ENCODE peak calls at places on chromosomes 12 and 14, in ten cellular contexts. Y, W, E, S, I, X, F, T, D and G are unnamed samples.

GRCh38 chr14:56821807-56822615 is 11.7 kb upstream of the OTX2 start:
- DNase-seq in I (no peak), W (no peak), S (no peak), X (no peak), F (no peak), Y (no peak), T (no peak), E (no peak), D (no peak), G (no peak)

GRCh38 chr14:103372017-103372416 is 13.2 kb upstream of the MARK3 start:
- DNase-seq in W (no peak), D (no peak), T (no peak), F (no peak), S (no peak), Y (no peak), E (no peak), X (no peak), I (no peak), G (no peak)

GRCh38 chr12:26666286-26666685 is 166.7 kb downstream of the ITPR2 start:
- DNase-seq in D (no peak), W (no peak), X (no peak), S (no peak), Y (no peak), T (no peak), E (peak; percentile 55), I (no peak), F (no peak), G (no peak)

GRCh38 chr12:54197037-54197909 is 8.5 kb upstream of the SMUG1 start:
- DNase-seq in D (no peak), W (no peak), Y (no peak), S (peak; percentile 31), E (peak; percentile 22), F (no peak), I (peak; percentile 44), T (peak; percentile 49), X (no peak), G (peak; percentile 40)

GRCh38 chr14:60721331-60722162 is 2.6 kb downstream of the SIX4 start:
- DNase-seq in D (peak; percentile 47), X (peak; percentile 6), Y (peak; percentile 80), W (peak; percentile 80), S (peak; percentile 64), E (peak; percentile 84), I (peak; percentile 59), F (peak; percentile 61), T (peak; percentile 71), G (peak; percentile 71)

GRCh38 chr12:92624236-92624635 is 78.6 kb upstream of the PLEKHG7 start:
- DNase-seq in E (peak; percentile 77), W (peak; percentile 52), Y (peak; percentile 51), I (peak; percentile 69), S (peak; percentile 81), F (no peak), T (no peak), D (peak; percentile 66), X (no peak), G (peak; percentile 81)

GRCh38 chr14:42664185-42664584 is 1057.5 kb downstream of the LRFN5 start:
- DNase-seq in X (no peak), D (no peak), W (no peak), Y (no peak), I (no peak), S (no peak), E (no peak), F (no peak), T (no peak), G (no peak)

GRCh38 chr12:57389033-57389432 is 41.8 kb downstream of the R3HDM2 start:
- DNase-seq in X (no peak), T (no peak), E (peak; percentile 95), I (peak; percentile 79), W (no peak), F (no peak), D (peak; percentile 81), Y (peak; percentile 76), S (peak; percentile 83), G (peak; percentile 69)

GRCh38 chr12:121017966-121018491 is 1.7 kb upstream of the C12orf43 start:
- DNase-seq in Y (no peak), T (no peak), W (no peak), E (no peak), S (no peak), F (no peak), X (no peak), I (no peak), D (no peak), G (no peak)

GRCh38 chr12:124744659-124745467 is 118.8 kb downstream of the SCARB1 start:
- DNase-seq in F (no peak), Y (no peak), I (peak; percentile 83), T (peak; percentile 91), X (no peak), W (peak; percentile 55), E (no peak), S (no peak), D (no peak), G (no peak)

GRCh38 chr12:3453266-3453862 is 37.6 kb upstream of the PRMT8 start:
- DNase-seq in T (peak; percentile 30), F (no peak), D (no peak), W (no peak), S (no peak), I (no peak), X (no peak), E (no peak), Y (no peak), G (no peak)

GRCh38 chr14:32226051-32226450 is 23.0 kb upstream of the RNU6-8 start:
- DNase-seq in I (no peak), X (no peak), F (peak; percentile 19), Y (no peak), E (no peak), D (no peak), W (no peak), S (no peak), T (no peak), G (no peak)

GRCh38 chr12:51403159-51403558 is 12.0 kb upstream of the GALNT6 start:
- DNase-seq in T (peak; percentile 14), D (no peak), F (no peak), W (no peak), Y (peak; percentile 58), X (no peak), E (peak; percentile 36), I (no peak), S (no peak), G (no peak)

GRCh38 chr12:51405801-51406207 is 14.6 kb upstream of the GALNT6 start:
- DNase-seq in W (no peak), X (no peak), E (no peak), F (no peak), T (no peak), Y (no peak), I (no peak), D (no peak), S (no peak), G (no peak)

GRCh38 chr12:51401900-51402299 is 10.7 kb upstream of the GALNT6 start:
- DNase-seq in D (no peak), S (no peak), X (no peak), Y (no peak), F (no peak), I (no peak), W (no peak), T (no peak), E (no peak), G (no peak)

GRCh38 chr12:51404627-51405026 is 13.4 kb upstream of the GALNT6 start:
- DNase-seq in W (no peak), F (no peak), X (no peak), Y (no peak), T (no peak), D (no peak), I (no peak), S (no peak), E (no peak), G (no peak)

GRCh38 chr12:51403744-51404143 is 12.5 kb upstream of the GALNT6 start:
- DNase-seq in Y (no peak), T (peak; percentile 22), S (no peak), I (no peak), D (no peak), X (no peak), E (no peak), W (no peak), F (no peak), G (no peak)
- H3K27ac ChIP-seq in Y (no peak overlapping the region), T (no peak overlapping the region), S (no peak overlapping the region), I (no peak overlapping the region), D (no peak overlapping the region), X (no peak overlapping the region), E (no peak overlapping the region), W (no peak overlapping the region), F (no peak overlapping the region), G (no peak overlapping the region)

DNA sequence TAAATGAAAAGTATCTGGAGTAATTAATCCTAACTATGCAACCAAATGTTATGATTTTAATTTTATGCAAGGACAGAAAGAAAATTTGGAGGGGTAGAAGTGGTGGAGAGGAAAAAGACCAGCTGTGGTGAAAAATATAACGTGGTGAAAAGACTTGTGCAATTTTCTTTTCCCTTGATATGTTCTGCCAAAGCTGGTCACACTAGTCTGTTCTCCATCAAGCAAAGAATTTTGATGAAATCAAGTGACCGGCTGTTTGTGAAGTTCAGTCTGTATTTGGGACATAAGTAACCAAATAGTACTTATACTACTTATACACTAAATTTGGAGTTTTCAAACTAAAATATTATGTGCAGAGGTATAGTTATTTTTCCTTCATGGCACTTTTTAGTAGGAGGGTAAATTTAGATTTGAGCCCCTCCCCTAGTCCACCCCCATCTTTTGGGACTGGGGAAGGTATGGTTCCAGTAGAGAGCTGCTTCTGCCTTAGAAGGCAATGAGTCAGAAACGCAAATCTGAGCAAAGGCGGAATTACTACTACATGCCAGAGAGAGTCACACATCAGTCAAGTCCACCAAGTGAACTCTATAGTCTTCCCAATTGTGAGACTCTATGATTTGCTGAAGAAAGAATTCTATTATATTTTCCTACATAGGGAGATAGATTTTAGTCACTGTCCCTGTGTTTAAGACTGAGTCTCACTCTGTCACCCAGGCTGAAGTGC is 229.7 kb downstream of the SLC25A21 start:
- DNase-seq in F (no peak), I (peak; percentile 37), E (peak; percentile 48), W (no peak), T (no peak), D (peak; percentile 44), X (no peak), Y (peak; percentile 37), S (peak; percentile 62), G (peak; percentile 62)
- TF ChIP-seq CTCF in F (no peak), I (peak; percentile 60), E (no peak), W (no peak), T (no peak), D (no peak), X (no peak), Y (no peak), S (no peak), G (no peak)

GRCh38 chr12:65826513-65827171 is 2.4 kb downstream of the HMGA2 start:
- DNase-seq in I (peak; percentile 68), X (no peak), W (no peak), D (no peak), S (peak; percentile 71), F (peak; percentile 9), E (peak; percentile 67), T (no peak), Y (peak; percentile 82), G (peak; percentile 49)
- H3K27ac ChIP-seq in I (peak overlapping the region; percentile 99), X (no peak overlapping the region), W (peak overlapping the region; percentile 83), D (peak overlapping the region; percentile 87), S (peak overlapping the region; percentile 97), F (peak overlapping the region; percentile 76), E (peak overlapping the region; percentile 99), T (no peak overlapping the region), Y (peak overlapping the region; percentile 93), G (peak overlapping the region; percentile 64)

DNA sequence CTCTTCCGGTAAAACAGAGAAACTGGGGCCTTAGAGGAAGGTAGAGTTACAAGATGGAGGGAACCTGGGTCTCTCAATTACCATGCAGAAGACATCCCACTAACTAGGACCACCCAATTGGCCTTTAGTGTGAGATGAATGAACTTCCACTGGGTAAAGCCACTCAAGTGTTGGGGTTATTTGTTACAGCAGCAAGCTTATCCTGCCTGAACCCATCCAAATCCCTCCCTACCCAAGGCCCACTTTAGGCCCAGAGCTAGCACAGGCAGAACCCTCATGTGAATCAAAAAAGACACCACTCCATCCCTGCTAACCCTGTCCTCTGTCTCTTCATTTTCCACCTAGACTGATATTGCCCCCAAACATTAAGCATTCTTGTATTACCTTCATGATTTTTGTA is 746.7 kb upstream of the TBX3 start:
- DNase-seq in F (no peak), E (no peak), X (no peak), S (no peak), I (no peak), T (no peak), Y (no peak), D (no peak), W (no peak), G (no peak)
- TF ChIP-seq CTCF in F (no peak), E (no peak), X (no peak), S (no peak), I (no peak), T (no peak), Y (no peak), D (no peak), W (no peak), G (no peak)